ENCODE peak calls at places on chromosomes 12 and 14, in nine cellular contexts. G is left lung; E is A172; M is Calu3; Z is stimulated activated CD4-positive, alpha-beta T cell treated with anti-CD3 and anti-CD28 coated beads, Interleukin-12 subunit alpha, Interleukin-12 subunit beta, amount 100 ng/mL, for 24 hours; D is NCI-H1436; J is non-pigmented ciliary epithelial cell; V is frontal cortex; N is activated gamma-delta T cell. P is an unnamed sample.

GRCh38 chr14:73764881-73765280 is 50.7 kb upstream of the PNMA1 start:
- DNase-seq in V (no peak), J (no peak), Z (no peak), E (no peak), D (no peak), N (no peak), M (peak; percentile 62), G (no peak), P (no peak)

GRCh38 chr14:70827366-70828151 is 18.2 kb upstream of the MAP3K9 start:
- DNase-seq in N (no peak), D (no peak), E (no peak), Z (no peak), J (no peak), M (no peak), V (no peak), G (no peak), P (no peak)

GRCh38 chr12:81229718-81230117 is 151.8 kb downstream of the ACSS3 start:
- DNase-seq in E (no peak), V (no peak), Z (no peak), M (no peak), J (no peak), D (no peak), G (no peak), N (no peak), P (no peak)

GRCh38 chr12:79454338-79454777 is 236.4 kb downstream of the PAWR start:
- DNase-seq in M (no peak), G (no peak), V (no peak), E (peak; percentile 60), D (no peak), Z (no peak), N (no peak), J (peak; percentile 51), P (no peak)

GRCh38 chr12:46472893-46473633 is 100.5 kb upstream of the SLC38A2 start:
- DNase-seq in G (no peak), M (no peak), E (peak; percentile 68), D (no peak), V (no peak), J (no peak), N (no peak), Z (no peak), P (no peak)

GRCh38 chr12:110312581-110313360 is 31.7 kb downstream of the ATP2A2 start:
- DNase-seq in J (peak; percentile 36), G (no peak), E (peak; percentile 79), V (no peak), M (peak; percentile 23), N (no peak), Z (no peak), D (no peak), P (no peak)

GRCh38 chr12:3185260-3185870 is 108.2 kb downstream of the TSPAN9 start:
- DNase-seq in E (peak; percentile 52), N (no peak), D (no peak), J (no peak), Z (no peak), V (no peak), G (no peak), M (no peak), P (no peak)

GRCh38 chr12:91774471-91774921 is 371.1 kb downstream of the BTG1 start:
- DNase-seq in M (no peak), E (peak; percentile 59), D (no peak), J (no peak), G (no peak), V (no peak), N (no peak), Z (no peak), P (peak; percentile 10)

GRCh38 chr12:84694111-84694510 is 218.5 kb downstream of the SLC6A15 start:
- DNase-seq in V (no peak), N (no peak), J (no peak), D (peak; percentile 50), Z (no peak), M (no peak), G (no peak), E (no peak), P (no peak)

GRCh38 chr12:67482751-67483661 is 165.5 kb upstream of the DYRK2 start:
- DNase-seq in G (no peak), M (peak; percentile 63), N (no peak), J (no peak), Z (peak; percentile 40), V (no peak), E (peak; percentile 10), D (peak; percentile 13), P (peak; percentile 39)

GRCh38 chr12:69623970-69624369 is 13.3 kb upstream of the LRRC10 start:
- DNase-seq in J (no peak), D (no peak), V (no peak), E (peak; percentile 55), N (no peak), G (no peak), M (no peak), Z (no peak), P (no peak)

P was measured in BJ.